ENCODE peak calls at places on chromosomes 2 and 18, in seven cellular contexts. B, Y, N, L, X, E and S are unnamed samples.

GRCh38 chr2:133506962-133507361 is 61.3 kb downstream of the NCKAP5 start:
- DNase-seq in B (no peak), Y (no peak), N (no peak), L (no peak), X (no peak), E (no peak), S (no peak)

GRCh38 chr18:6747646-6748045 is 18.1 kb downstream of the ARHGAP28 start:
- DNase-seq in B (peak), Y (peak), N (no peak), L (no peak), X (no peak), E (peak), S (no peak)

GRCh38 chr2:174219321-174219720 is 29.0 kb downstream of the OLA1 start:
- DNase-seq in B (no peak), Y (no peak), N (no peak), L (no peak), X (no peak), E (no peak), S (no peak)

GRCh38 chr18:76874643-76875389 is 52.5 kb downstream of the ZNF236 start:
- DNase-seq in B (no peak), Y (no peak), N (no peak), L (no peak), X (no peak), E (no peak), S (peak)

GRCh38 chr2:21183306-21183705 is 59.5 kb downstream of the TDRD15 start:
- DNase-seq in B (no peak), Y (no peak), N (no peak), L (no peak), X (no peak), E (no peak), S (no peak)

GRCh38 chr2:88591684-88592083 is 35.6 kb downstream of the EIF2AK3 start:
- DNase-seq in B (no peak), Y (no peak), N (no peak), L (no peak), X (no peak), E (no peak), S (no peak)

GRCh38 chr2:241010531-241011295 is 12.3 kb downstream of the SNED1 start:
- DNase-seq in B (no peak), Y (no peak), N (peak), L (no peak), X (peak), E (no peak), S (no peak)

GRCh38 chr2:239819091-239819973 is 205.8 kb downstream of the NDUFA10 start:
- DNase-seq in B (no peak), Y (no peak), N (no peak), L (peak), X (peak), E (no peak), S (no peak)

GRCh38 chr2:12120281-12121150 is 374.1 kb downstream of the LPIN1 start:
- DNase-seq in B (peak), Y (no peak), N (no peak), L (no peak), X (no peak), E (no peak), S (no peak)

GRCh38 chr2:233912799-233913423 is 4.3 kb upstream of the TRPM8 start:
- DNase-seq in B (peak), Y (peak), N (no peak), L (peak), X (no peak), E (no peak), S (peak)

GRCh38 chr2:23561088-23561487 is 176.1 kb downstream of the KLHL29 start:
- DNase-seq in B (peak), Y (no peak), N (no peak), L (no peak), X (no peak), E (no peak), S (no peak)

DNA sequence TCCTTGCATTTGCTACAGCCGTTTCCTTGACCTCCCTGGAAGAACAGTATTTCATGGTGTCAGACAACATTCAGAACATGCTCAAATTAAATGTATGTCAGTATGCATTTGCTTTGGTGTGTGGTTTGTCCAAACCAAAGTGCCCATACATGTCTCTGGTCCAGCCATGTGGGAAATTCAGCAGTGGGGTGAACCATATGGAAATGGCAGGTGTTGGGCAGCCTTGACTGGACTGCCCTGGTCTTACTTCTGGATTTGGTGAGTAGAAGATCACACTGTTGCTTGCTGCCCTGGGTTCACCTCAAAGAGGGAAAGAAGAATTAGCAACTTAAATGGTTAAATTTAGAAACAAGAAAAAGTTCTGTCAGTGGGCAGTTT is 84.5 kb downstream of the MSH2 start:
- DNase-seq in B (no peak), Y (no peak), N (no peak), L (no peak), X (no peak), E (no peak), S (no peak)
- TF ChIP-seq CTCF in B (no peak), Y (no peak), N (no peak), L (no peak), X (no peak), E (no peak), S (no peak)

DNA sequence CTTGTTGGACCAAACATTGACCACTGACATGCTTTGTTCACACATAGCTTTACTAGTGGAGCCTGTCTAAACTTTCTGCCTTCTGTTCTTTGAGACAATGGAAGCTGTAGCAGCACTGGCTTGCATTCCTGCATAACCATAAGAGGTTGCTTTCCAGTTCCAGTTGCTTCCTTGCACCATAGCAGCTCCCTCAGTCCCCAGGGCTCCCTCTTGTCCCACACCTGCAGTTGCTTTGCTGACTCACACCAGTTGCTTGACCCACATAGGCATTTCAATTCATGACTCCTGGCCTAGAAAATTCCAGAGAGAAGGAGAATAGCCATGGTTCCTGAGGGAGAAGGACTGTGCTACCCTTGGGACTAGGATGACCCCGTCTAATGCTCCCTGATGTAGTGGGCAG is 20.9 kb downstream of the SGPP2 start:
- DNase-seq in B (peak), Y (no peak), N (no peak), L (no peak), X (no peak), E (no peak), S (no peak)
- TF ChIP-seq CTCF in B (no peak), Y (no peak), N (no peak), L (no peak), X (no peak), E (no peak), S (no peak)

DNA sequence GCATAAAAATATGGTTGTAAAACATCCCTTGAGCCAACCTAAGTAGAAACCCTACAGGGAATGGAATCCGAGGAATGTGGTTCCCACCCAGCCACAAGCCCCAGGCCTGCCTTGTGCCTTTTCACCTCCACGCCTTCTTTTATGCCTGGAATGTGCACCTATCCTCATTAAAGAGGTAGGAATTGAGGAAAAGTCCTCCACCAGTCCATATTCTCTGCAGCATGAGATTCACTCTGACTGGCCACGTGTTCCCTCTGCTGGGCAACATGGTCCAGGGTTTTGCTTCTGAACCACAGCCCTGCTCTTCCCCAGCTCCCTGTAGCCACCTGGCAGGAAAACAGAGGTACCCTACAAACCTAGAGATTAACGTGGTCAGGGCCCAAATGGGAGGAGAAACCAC is 787.9 kb upstream of the RAB6C start:
- DNase-seq in B (no peak), Y (peak), N (no peak), L (no peak), X (no peak), E (no peak), S (no peak)
- TF ChIP-seq CTCF in B (no peak), Y (no peak), N (no peak), L (no peak), X (no peak), E (no peak), S (no peak)

GRCh38 chr18:24271381-24272331 is 126.0 kb downstream of the OSBPL1A start:
- DNase-seq in B (peak), Y (peak), N (peak), L (peak), X (peak), E (no peak), S (peak)
- TF ChIP-seq CTCF in B (no peak), Y (no peak), N (no peak), L (no peak), X (peak), E (peak), S (no peak)

DNA sequence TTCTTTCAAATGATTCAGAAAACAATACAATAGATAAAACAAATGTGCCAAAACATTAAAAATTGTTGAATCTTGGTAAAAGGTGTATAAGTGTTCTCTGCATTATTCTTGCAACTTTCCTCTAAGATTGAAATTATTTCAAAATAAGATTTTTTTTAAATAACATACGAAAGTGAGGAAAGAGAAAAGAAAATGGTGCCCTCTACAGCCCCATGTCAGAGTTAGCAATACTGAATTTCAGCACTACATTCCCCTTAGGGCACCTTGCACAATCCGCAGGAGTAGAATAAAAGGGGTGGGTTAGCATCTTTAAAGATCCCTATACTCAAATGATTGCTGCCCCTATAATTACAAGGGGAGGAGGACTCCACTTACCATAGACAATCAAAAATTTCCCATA is 433.7 kb downstream of the BCL11A start:
- DNase-seq in B (no peak), Y (no peak), N (no peak), L (no peak), X (no peak), E (no peak), S (no peak)
- TF ChIP-seq CTCF in B (no peak), Y (no peak), N (no peak), L (no peak), X (no peak), E (no peak), S (no peak)

GRCh38 chr2:16522031-16522818 is 143.4 kb downstream of the CYRIA start:
- DNase-seq in B (peak), Y (no peak), N (no peak), L (peak), X (no peak), E (no peak), S (no peak)

GRCh38 chr2:16526193-16526592 is 139.4 kb downstream of the CYRIA start:
- DNase-seq in B (no peak), Y (no peak), N (no peak), L (no peak), X (no peak), E (no peak), S (no peak)

GRCh38 chr2:16525265-16525887 is 140.3 kb downstream of the CYRIA start:
- DNase-seq in B (no peak), Y (peak), N (no peak), L (no peak), X (no peak), E (no peak), S (peak)
- TF ChIP-seq CTCF in B (peak), Y (no peak), N (peak), L (peak), X (no peak), E (peak), S (peak)

GRCh38 chr2:68811364-68811763 is 59.8 kb downstream of the BMP10 start:
- DNase-seq in B (peak), Y (no peak), N (no peak), L (no peak), X (no peak), E (no peak), S (no peak)

GRCh38 chr2:68809324-68810240 is 61.6 kb downstream of the BMP10 start:
- DNase-seq in B (no peak), Y (no peak), N (no peak), L (no peak), X (no peak), E (no peak), S (no peak)

GRCh38 chr2:68807821-68808266 is 63.4 kb downstream of the BMP10 start:
- DNase-seq in B (peak), Y (peak), N (peak), L (no peak), X (no peak), E (no peak), S (no peak)

GRCh38 chr2:68813596-68813995 is 57.6 kb downstream of the BMP10 start:
- DNase-seq in B (no peak), Y (no peak), N (no peak), L (no peak), X (no peak), E (no peak), S (no peak)

GRCh38 chr2:68812256-68812655 is 58.9 kb downstream of the BMP10 start:
- DNase-seq in B (no peak), Y (no peak), N (no peak), L (no peak), X (no peak), E (no peak), S (no peak)
- TF ChIP-seq CTCF in B (no peak), Y (no peak), N (no peak), L (no peak), X (no peak), E (peak), S (no peak)

GRCh38 chr2:134692461-134692860 is 26.3 kb downstream of the TMEM163 start:
- DNase-seq in B (no peak), Y (no peak), N (no peak), L (no peak), X (no peak), E (no peak), S (no peak)
- TF ChIP-seq CTCF in B (no peak), Y (no peak), N (no peak), L (no peak), X (no peak), E (no peak), S (peak)

DNA sequence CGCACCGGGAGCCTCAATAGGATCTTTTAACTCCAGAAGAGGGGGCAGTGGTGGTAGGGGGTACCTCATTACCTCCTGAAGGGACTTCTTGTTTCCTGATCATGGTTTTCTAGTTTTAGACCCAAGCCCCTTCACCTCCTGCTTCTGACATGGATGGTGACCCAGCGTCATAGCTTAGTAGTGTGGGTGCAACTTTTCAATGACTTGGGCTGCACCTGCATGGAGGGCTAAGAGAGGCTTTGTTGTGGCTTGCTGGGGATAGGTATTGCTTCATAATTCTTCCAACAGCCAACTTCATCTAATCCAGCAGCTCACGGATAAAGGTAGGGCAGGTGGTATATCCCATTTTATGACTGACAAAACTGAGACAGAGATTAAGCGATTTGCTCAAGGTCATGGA is 3.0 kb downstream of the SLC1A4 start:
- DNase-seq in B (no peak), Y (no peak), N (no peak), L (no peak), X (no peak), E (no peak), S (no peak)
- TF ChIP-seq CTCF in B (no peak), Y (no peak), N (no peak), L (no peak), X (no peak), E (no peak), S (no peak)